ENCODE peak calls at places on chromosomes 12 and 14, in seven cellular contexts. D, J, W, N, E, K and L are unnamed samples.

GRCh38 chr12:52909256-52909655 is 4.4 kb upstream of the KRT8 start:
- DNase-seq in D (no peak), J (no peak), W (no peak), N (no peak), E (no peak), K (no peak), L (no peak)

GRCh38 chr12:115923851-115924250 is 353.6 kb downstream of the MED13L start:
- DNase-seq in D (no peak), J (no peak), W (no peak), N (no peak), E (no peak), K (no peak), L (no peak)

GRCh38 chr14:70905316-70905715 is 1.9 kb upstream of the PCNX1 start:
- DNase-seq in D (no peak), J (peak), W (peak), N (no peak), E (no peak), K (no peak), L (no peak)

GRCh38 chr12:52010152-52010622 is 3.4 kb downstream of the TAMALIN start:
- DNase-seq in D (peak), J (peak), W (peak), N (peak), E (peak), K (no peak), L (peak)

GRCh38 chr12:100138048-100138907 is 4.4 kb downstream of the BLTP3B start:
- DNase-seq in D (no peak), J (peak), W (peak), N (no peak), E (peak), K (no peak), L (no peak)

GRCh38 chr14:106823552-106823951 is 1297.2 kb downstream of the TMEM121 start:
- DNase-seq in D (no peak), J (no peak), W (no peak), N (no peak), E (no peak), K (no peak), L (no peak)

GRCh38 chr12:13661005-13661887 is 320.2 kb downstream of the GRIN2B start:
- DNase-seq in D (peak), J (peak), W (peak), N (peak), E (peak), K (peak), L (peak)

GRCh38 chr14:45891417-45892080 is 638.5 kb upstream of the MIS18BP1 start:
- DNase-seq in D (peak), J (no peak), W (no peak), N (peak), E (peak), K (no peak), L (peak)

GRCh38 chr14:62462996-62463395 is 582.3 kb downstream of the KCNH5 start:
- DNase-seq in D (no peak), J (no peak), W (no peak), N (no peak), E (peak), K (no peak), L (no peak)

GRCh38 chr14:91154851-91155625 is 41.2 kb downstream of the DGLUCY start:
- DNase-seq in D (no peak), J (peak), W (peak), N (no peak), E (no peak), K (no peak), L (no peak)

GRCh38 chr14:71121711-71122110 is 214.5 kb downstream of the PCNX1 start:
- DNase-seq in D (no peak), J (no peak), W (no peak), N (no peak), E (no peak), K (no peak), L (no peak)

GRCh38 chr12:68223067-68223747 is 2.4 kb downstream of the IL26 start:
- DNase-seq in D (peak), J (peak), W (peak), N (peak), E (peak), K (peak), L (peak)

DNA sequence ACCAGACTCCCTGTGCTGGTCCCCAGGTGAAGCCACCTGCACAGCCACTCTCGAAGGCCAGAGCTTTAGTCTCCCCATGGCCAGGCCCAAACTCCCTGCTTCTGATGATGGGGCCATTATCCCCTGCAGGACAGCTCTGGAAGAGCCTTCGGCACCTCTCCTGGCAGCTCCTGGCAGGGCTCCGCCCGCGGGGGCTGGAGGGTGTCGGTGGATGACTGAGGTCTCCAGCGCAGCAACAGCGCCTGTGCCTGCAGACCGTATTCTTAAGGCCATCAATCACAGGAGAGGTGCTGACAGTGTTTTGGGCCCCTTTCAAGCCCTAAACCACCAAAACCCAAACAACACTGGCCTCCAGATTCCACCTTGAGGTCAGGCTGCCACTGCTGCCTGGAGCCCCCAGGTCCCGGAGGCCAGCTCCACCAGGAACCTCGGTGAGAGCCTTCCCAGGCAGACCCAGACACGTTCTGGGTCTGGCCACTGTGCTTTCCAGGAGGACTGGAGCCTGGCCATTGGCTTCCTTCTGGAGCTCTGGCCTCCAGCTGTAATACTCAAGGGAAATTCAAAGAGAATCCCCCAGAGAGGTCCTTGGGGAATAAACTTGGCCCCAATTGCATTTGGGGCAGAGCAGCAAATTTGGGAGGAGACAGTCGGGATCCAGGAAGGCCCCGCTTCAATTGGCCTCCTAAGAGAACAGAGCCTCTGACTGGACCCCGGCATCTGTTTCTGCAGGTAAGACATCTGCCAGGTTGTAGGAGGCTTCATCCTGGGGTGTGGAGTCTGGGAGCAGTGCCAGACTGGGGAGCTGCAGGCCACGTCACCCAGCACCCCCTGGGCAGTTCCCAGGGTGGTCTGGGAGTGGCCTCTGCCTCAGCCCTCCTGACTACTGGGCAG is 210.6 kb upstream of the RTL1 start:
- DNase-seq in D (no peak), J (no peak), W (no peak), N (peak), E (no peak), K (no peak), L (no peak)
- H4K8ac ChIP-seq in D (no peak), J (no peak), W (no peak), N (no peak), E (no peak), K (no peak), L (no peak)

GRCh38 chr12:7498832-7499231 is 4.7 kb downstream of the CD163 start:
- DNase-seq in D (no peak), J (peak), W (peak), N (no peak), E (peak), K (no peak), L (no peak)
- H3K18ac ChIP-seq in D (no peak), J (no peak), W (no peak), N (no peak), E (no peak), K (no peak), L (no peak)

DNA sequence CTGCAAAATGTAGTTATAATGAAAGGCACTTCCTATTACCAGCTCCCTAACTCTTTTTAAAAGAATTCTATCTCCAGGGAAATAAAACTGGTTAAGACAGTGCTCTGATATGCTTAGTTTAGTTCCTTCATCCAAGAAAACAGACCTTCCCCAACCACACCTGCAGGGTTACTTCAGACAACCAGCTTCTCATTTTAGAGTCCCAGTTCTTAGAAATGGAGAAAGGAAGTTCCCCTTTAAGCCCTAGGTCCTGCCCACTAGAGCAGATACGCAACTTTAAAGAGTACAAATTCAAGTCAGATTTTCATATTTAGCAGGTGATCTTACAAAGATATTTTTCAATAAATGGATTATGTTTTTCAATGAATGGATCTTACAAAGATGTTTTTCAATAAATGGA is 4.4 kb upstream of the WSB2 start:
- DNase-seq in D (no peak), J (no peak), W (no peak), N (no peak), E (no peak), K (no peak), L (no peak)
- H4K8ac ChIP-seq in D (no peak), J (no peak), W (no peak), N (no peak), E (no peak), K (no peak), L (no peak)

DNA sequence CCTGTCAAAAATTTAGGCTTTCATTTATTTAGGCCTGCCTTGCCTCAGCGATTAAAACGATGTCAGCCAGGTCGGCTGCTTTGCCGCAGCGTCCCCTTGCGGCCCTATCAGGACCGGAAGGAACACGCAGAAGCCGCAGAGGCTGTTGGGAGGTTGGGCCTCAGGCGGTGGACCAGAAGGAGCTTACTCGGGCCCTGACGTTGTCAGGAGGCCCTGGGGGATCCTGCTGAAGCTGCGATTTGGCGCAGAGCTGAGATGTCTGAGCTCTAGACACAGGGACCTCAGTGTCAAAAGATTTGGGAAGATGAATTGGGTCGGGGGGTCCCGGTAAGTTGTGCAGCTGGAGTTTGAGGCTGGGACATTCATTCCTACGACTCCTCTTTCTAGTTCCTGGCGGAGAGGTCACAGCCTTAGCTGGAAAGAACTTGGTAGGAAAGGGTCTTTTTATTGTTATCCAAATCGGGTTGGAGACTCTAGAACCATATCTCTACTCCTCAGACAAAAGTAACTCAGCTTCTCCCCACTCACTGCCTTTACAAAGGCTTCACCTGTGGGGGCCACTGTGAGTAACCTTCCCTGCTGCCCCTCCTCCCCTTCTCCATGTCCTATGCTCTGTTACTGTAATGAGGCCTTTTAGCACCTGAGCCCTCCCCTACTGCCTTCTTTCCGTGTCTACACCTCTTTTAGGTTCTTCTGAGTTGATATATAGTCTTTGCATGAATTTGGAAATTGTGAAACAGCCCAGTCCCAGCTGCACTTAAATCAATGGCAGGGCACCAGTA is 6.6 kb upstream of the ABCD2 start:
- DNase-seq in D (no peak), J (no peak), W (no peak), N (peak), E (peak), K (no peak), L (peak)
- H3K18ac ChIP-seq in D (no peak), J (no peak), W (no peak), N (no peak), E (no peak), K (no peak), L (no peak)

GRCh38 chr12:28811457-28811856 is 337.6 kb upstream of the FAR2 start:
- DNase-seq in D (no peak), J (no peak), W (no peak), N (no peak), E (no peak), K (no peak), L (no peak)

GRCh38 chr12:28817524-28817923 is 331.6 kb upstream of the FAR2 start:
- DNase-seq in D (no peak), J (no peak), W (no peak), N (no peak), E (no peak), K (no peak), L (no peak)

GRCh38 chr12:28814246-28814645 is 334.8 kb upstream of the FAR2 start:
- DNase-seq in D (no peak), J (no peak), W (no peak), N (no peak), E (no peak), K (peak), L (no peak)
- H4K8ac ChIP-seq in D (no peak), J (no peak), W (no peak), N (no peak), E (no peak), K (no peak), L (no peak)

DNA sequence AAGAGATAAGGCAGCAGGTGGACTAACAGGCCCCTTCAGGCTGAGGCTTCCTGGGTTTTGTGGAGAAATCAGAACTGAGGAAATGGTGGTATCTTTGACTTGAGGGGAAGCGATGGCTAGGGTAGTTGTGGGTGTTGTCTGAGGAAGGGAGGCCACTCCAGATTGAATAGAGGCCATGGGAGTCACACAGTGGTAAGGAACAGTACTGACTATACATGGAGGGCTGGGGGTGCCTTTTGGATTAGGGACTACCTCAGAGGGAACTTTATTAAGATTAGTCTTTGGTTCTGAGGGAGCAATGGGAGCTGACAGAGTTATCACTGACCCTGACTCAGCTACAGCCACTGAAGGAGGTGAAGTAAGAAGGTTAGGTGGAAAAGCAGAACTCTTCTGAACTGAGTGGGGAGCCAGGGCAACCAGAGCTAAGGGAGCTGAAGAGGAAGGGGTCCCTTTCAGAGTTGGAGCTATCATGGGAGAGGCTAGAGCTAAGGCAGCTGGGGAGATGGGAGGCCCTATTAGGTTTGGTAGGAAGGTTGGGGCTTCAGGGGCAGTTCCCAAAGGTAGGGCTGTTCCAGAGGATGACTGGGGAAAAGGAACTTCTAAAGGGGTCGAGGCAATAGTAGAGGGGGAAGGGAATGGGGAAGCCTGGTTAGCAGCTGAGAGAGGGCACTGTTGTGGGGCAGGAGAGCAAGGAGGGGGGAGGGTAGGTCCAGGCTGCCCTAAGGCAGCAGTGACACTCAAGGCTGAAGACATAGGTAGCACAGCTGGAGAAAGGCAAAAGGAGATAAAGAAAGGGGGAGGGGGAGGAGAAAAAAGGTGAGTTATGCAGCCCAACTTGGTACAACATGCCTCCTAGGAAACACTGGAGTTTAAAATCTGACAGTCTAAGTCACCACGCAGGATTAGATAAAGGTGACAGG is 4.1 kb downstream of the NACA start:
- DNase-seq in D (no peak), J (no peak), W (no peak), N (no peak), E (peak), K (no peak), L (no peak)
- H3K18ac ChIP-seq in D (no peak), J (no peak), W (peak), N (no peak), E (no peak), K (peak), L (no peak)

GRCh38 chr12:78155546-78155945 is 324.9 kb downstream of the NAV3 start:
- DNase-seq in D (no peak), J (peak), W (no peak), N (no peak), E (no peak), K (no peak), L (no peak)

GRCh38 chr12:78157199-78157598 is 326.5 kb downstream of the NAV3 start:
- DNase-seq in D (no peak), J (no peak), W (peak), N (no peak), E (no peak), K (no peak), L (no peak)

GRCh38 chr12:78156751-78157150 is 326.1 kb downstream of the NAV3 start:
- DNase-seq in D (no peak), J (peak), W (peak), N (no peak), E (no peak), K (no peak), L (no peak)
- H4K8ac ChIP-seq in D (no peak), J (no peak), W (no peak), N (no peak), E (no peak), K (no peak), L (no peak)

GRCh38 chr14:105011312-105011990 is 9.4 kb downstream of the CDCA4 start:
- DNase-seq in D (no peak), J (no peak), W (no peak), N (no peak), E (no peak), K (no peak), L (no peak)
- H3K18ac ChIP-seq in D (no peak), J (no peak), W (peak), N (no peak), E (no peak), K (no peak), L (no peak)

GRCh38 chr14:101367421-101368261 is 193.7 kb upstream of the DIO3 start:
- DNase-seq in D (no peak), J (no peak), W (no peak), N (no peak), E (no peak), K (no peak), L (no peak)
- H4K8ac ChIP-seq in D (peak), J (no peak), W (no peak), N (no peak), E (no peak), K (no peak), L (no peak)